ENCODE peak calls at places on chromosomes 5 and 9, in six cellular contexts. One of them, this sample, is unnamed.

GRCh38 chr5:83026507-83026906 is 50.7 kb downstream of the TMEM167A start:
- DNase-seq in DND-41: no peak
- DNase-seq in heart left ventricle: no peak
- DNase-seq in HepG2: no peak
- DNase-seq in left lung: no peak
- DNase-seq in left ventricle myocardium inferior: no peak
- DNase-seq in this sample: no peak

GRCh38 chr5:36238896-36239295 is 2.8 kb downstream of the NADK2 start:
- DNase-seq in left ventricle myocardium inferior: no peak
- DNase-seq in left lung: no peak
- DNase-seq in heart left ventricle: no peak
- DNase-seq in DND-41: no peak
- DNase-seq in HepG2: no peak
- DNase-seq in this sample: no peak

GRCh38 chr9:134626141-134626423 is 15.5 kb upstream of the COL5A1 start:
- DNase-seq in DND-41: no peak
- DNase-seq in HepG2: no peak
- DNase-seq in heart left ventricle: no peak
- DNase-seq in left ventricle myocardium inferior: no peak
- DNase-seq in left lung: peak; percentile 13
- DNase-seq in this sample: no peak

GRCh38 chr5:132094393-132095076 is 20.9 kb downstream of the CSF2 start:
- DNase-seq in DND-41: no peak
- DNase-seq in heart left ventricle: no peak
- DNase-seq in left ventricle myocardium inferior: no peak
- DNase-seq in left lung: no peak
- DNase-seq in HepG2: peak; percentile 25
- DNase-seq in this sample: no peak

GRCh38 chr9:37302277-37302676 is 120.2 kb upstream of the GRHPR start:
- DNase-seq in HepG2: no peak
- DNase-seq in left ventricle myocardium inferior: no peak
- DNase-seq in left lung: no peak
- DNase-seq in heart left ventricle: no peak
- DNase-seq in DND-41: peak; percentile 70
- DNase-seq in this sample: no peak

GRCh38 chr5:127919818-127920217 is 163.7 kb upstream of the SLC12A2 start:
- DNase-seq in left ventricle myocardium inferior: no peak
- DNase-seq in heart left ventricle: no peak
- DNase-seq in HepG2: no peak
- DNase-seq in DND-41: no peak
- DNase-seq in left lung: no peak
- DNase-seq in this sample: no peak

GRCh38 chr5:149732500-149733128 is 2.5 kb downstream of the PPARGC1B start:
- DNase-seq in DND-41: no peak
- DNase-seq in HepG2: peak; percentile 32
- DNase-seq in left ventricle myocardium inferior: peak; percentile 58
- DNase-seq in heart left ventricle: peak; percentile 77
- DNase-seq in left lung: no peak
- DNase-seq in this sample: no peak

GRCh38 chr5:7869474-7870136 is 657 bp downstream of the MTRR start:
- DNase-seq in DND-41: peak; percentile 32
- DNase-seq in HepG2: no peak
- DNase-seq in left lung: no peak
- DNase-seq in heart left ventricle: peak; percentile 31
- DNase-seq in left ventricle myocardium inferior: peak; percentile 17
- DNase-seq in this sample: no peak

GRCh38 chr9:120692901-120693573 is 21.2 kb downstream of the MEGF9 start:
- DNase-seq in HepG2: no peak
- DNase-seq in heart left ventricle: no peak
- DNase-seq in left ventricle myocardium inferior: no peak
- DNase-seq in left lung: no peak
- DNase-seq in DND-41: no peak
- DNase-seq in this sample: no peak

GRCh38 chr5:1175801-1176472 is 25.5 kb upstream of the SLC6A19 start:
- DNase-seq in left ventricle myocardium inferior: peak; percentile 5
- DNase-seq in HepG2: no peak
- DNase-seq in DND-41: no peak
- DNase-seq in heart left ventricle: peak; percentile 15
- DNase-seq in left lung: peak; percentile 22
- DNase-seq in this sample: no peak

GRCh38 chr9:27602954-27603353 is 29.7 kb upstream of the C9orf72 start:
- DNase-seq in left ventricle myocardium inferior: no peak
- DNase-seq in left lung: no peak
- DNase-seq in HepG2: no peak
- DNase-seq in DND-41: no peak
- DNase-seq in heart left ventricle: no peak
- DNase-seq in this sample: no peak

GRCh38 chr9:84271887-84272556 is 68.5 kb downstream of the SLC28A3 start:
- DNase-seq in left ventricle myocardium inferior: no peak
- DNase-seq in heart left ventricle: no peak
- DNase-seq in left lung: no peak
- DNase-seq in DND-41: no peak
- DNase-seq in HepG2: no peak
- DNase-seq in this sample: no peak

GRCh38 chr5:172107606-172108005 is 80.4 kb downstream of the STK10 start:
- DNase-seq in left lung: no peak
- DNase-seq in left ventricle myocardium inferior: no peak
- DNase-seq in DND-41: no peak
- DNase-seq in HepG2: no peak
- DNase-seq in heart left ventricle: no peak
- DNase-seq in this sample: no peak

GRCh38 chr5:16152601-16153568 is 26.7 kb downstream of the MARCHF11 start:
- DNase-seq in HepG2: no peak
- DNase-seq in heart left ventricle: no peak
- DNase-seq in left lung: no peak
- DNase-seq in left ventricle myocardium inferior: no peak
- DNase-seq in DND-41: no peak
- DNase-seq in this sample: no peak

GRCh38 chr9:13020141-13020540 is 245.3 kb downstream of the LURAP1L start:
- DNase-seq in left lung: no peak
- DNase-seq in HepG2: no peak
- DNase-seq in left ventricle myocardium inferior: no peak
- DNase-seq in DND-41: no peak
- DNase-seq in heart left ventricle: no peak
- DNase-seq in this sample: no peak

GRCh38 chr9:87088621-87089020 is 141.3 kb upstream of the GAS1 start:
- DNase-seq in DND-41: no peak
- DNase-seq in HepG2: no peak
- DNase-seq in heart left ventricle: no peak
- DNase-seq in left ventricle myocardium inferior: no peak
- DNase-seq in left lung: no peak
- DNase-seq in this sample: no peak

GRCh38 chr5:146072595-146072994 is 32.8 kb downstream of the PLAC8L1 start:
- DNase-seq in DND-41: no peak
- DNase-seq in left lung: no peak
- DNase-seq in HepG2: no peak
- DNase-seq in heart left ventricle: no peak
- DNase-seq in left ventricle myocardium inferior: no peak
- DNase-seq in this sample: no peak

GRCh38 chr9:133428579-133429215 is 6.5 kb downstream of the ADAMTS13 start:
- DNase-seq in heart left ventricle: no peak
- DNase-seq in HepG2: peak; percentile 12
- DNase-seq in left lung: no peak
- DNase-seq in left ventricle myocardium inferior: no peak
- DNase-seq in DND-41: no peak
- DNase-seq in this sample: no peak

GRCh38 chr5:137470111-137470920 is 28.8 kb downstream of the SPOCK1 start:
- DNase-seq in DND-41: no peak
- DNase-seq in heart left ventricle: peak; percentile 63
- DNase-seq in left lung: no peak
- DNase-seq in HepG2: no peak
- DNase-seq in left ventricle myocardium inferior: no peak
- DNase-seq in this sample: peak; percentile 76

DNA sequence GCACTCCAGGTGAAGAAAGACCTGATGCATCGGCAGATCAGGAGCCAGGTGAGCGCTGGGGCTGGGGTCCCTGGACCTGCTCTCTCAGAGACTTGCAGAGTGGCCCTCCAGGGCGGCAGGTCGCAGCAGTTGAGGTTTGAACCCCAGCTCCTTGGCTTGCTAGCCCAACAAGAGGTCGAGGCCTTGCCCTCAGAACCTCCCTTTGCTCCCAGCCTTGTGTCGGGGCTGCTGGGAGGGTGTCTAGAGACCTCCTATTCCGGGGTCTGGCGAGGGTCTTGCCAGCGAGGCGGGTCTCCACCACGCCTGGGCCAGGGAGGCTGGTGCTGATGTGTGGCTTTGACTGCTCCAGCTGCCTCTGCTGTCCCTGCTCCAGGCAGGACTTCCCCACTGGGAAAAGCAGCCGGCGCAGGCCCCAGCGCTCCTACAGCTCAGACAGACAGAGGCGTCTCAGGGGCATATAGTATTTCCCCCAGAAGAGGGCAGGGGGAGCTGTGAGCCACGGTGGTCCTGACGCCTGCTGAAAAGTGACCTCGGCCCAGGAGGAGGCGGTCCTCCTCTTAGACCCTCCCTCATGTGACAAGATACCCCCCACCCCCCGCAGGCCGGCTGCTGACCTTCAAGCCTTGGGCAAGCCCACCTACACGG is 38.3 kb downstream of the LRSAM1 start:
- DNase-seq in DND-41: no peak
- DNase-seq in left ventricle myocardium inferior: no peak
- DNase-seq in left lung: no peak
- DNase-seq in heart left ventricle: no peak
- DNase-seq in HepG2: no peak
- DNase-seq in this sample: no peak
- TF ChIP-seq CTCF in DND-41: no peak
- TF ChIP-seq CTCF in left ventricle myocardium inferior: no peak
- TF ChIP-seq CTCF in left lung: no peak
- TF ChIP-seq CTCF in heart left ventricle: no peak
- TF ChIP-seq CTCF in HepG2: no peak
- TF ChIP-seq CTCF in this sample: no peak

GRCh38 chr5:96321371-96321770 is 111.7 kb downstream of the PCSK1 start:
- DNase-seq in DND-41: no peak
- DNase-seq in heart left ventricle: no peak
- DNase-seq in left lung: no peak
- DNase-seq in HepG2: no peak
- DNase-seq in left ventricle myocardium inferior: no peak
- DNase-seq in this sample: no peak
- H3K4me1 ChIP-seq in DND-41: no peaks in the 10 kb centered on the region
- H3K4me1 ChIP-seq in heart left ventricle: no peaks in the 10 kb centered on the region
- H3K4me1 ChIP-seq in left lung: no peaks in the 10 kb centered on the region
- H3K4me1 ChIP-seq in HepG2: peaks cover 24% of the 10 kb centered on the region
- H3K4me1 ChIP-seq in left ventricle myocardium inferior: peaks cover 2% of the 10 kb centered on the region
- H3K4me1 ChIP-seq in this sample: no peaks in the 10 kb centered on the region

DNA sequence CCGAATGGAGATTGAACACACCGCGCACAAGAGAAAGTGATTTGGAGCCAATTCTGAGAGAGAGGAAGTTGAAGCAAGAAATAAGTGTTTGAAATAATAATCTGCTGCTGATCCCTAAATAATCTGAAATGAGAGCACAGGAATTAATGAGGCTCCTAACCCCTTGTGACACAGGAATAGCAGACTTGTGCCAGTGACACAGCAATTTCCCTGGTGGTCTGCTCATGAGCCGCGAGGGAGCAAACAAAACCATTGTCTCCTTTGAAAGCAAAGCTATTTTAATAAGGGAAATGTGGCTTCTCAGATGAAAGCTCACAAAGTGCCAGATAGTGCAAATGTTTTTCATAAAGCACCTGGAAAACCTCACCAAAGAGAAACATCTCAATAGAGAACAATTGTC is 936.1 kb upstream of the WWC1 start:
- DNase-seq in left ventricle myocardium inferior: no peak
- DNase-seq in heart left ventricle: no peak
- DNase-seq in DND-41: no peak
- DNase-seq in HepG2: no peak
- DNase-seq in left lung: no peak
- DNase-seq in this sample: no peak
- TF ChIP-seq CTCF in left ventricle myocardium inferior: no peak
- TF ChIP-seq CTCF in heart left ventricle: no peak
- TF ChIP-seq CTCF in DND-41: no peak
- TF ChIP-seq CTCF in HepG2: no peak
- TF ChIP-seq CTCF in left lung: no peak
- TF ChIP-seq CTCF in this sample: no peak

GRCh38 chr5:95922798-95923197 is 38.9 kb downstream of the ELL2 start:
- DNase-seq in left ventricle myocardium inferior: no peak
- DNase-seq in HepG2: no peak
- DNase-seq in heart left ventricle: no peak
- DNase-seq in DND-41: no peak
- DNase-seq in left lung: no peak
- DNase-seq in this sample: no peak
- H3K4me1 ChIP-seq in left ventricle myocardium inferior: peaks cover 43% of the 10 kb centered on the region
- H3K4me1 ChIP-seq in HepG2: peaks cover 95% of the 10 kb centered on the region
- H3K4me1 ChIP-seq in heart left ventricle: no peaks in the 10 kb centered on the region
- H3K4me1 ChIP-seq in DND-41: peaks cover 53% of the 10 kb centered on the region
- H3K4me1 ChIP-seq in left lung: peaks cover 22% of the 10 kb centered on the region
- H3K4me1 ChIP-seq in this sample: peaks cover 22% of the 10 kb centered on the region

GRCh38 chr5:9062873-9063272 is 483.0 kb downstream of the SEMA5A start:
- DNase-seq in heart left ventricle: no peak
- DNase-seq in DND-41: no peak
- DNase-seq in left lung: no peak
- DNase-seq in left ventricle myocardium inferior: no peak
- DNase-seq in HepG2: no peak
- DNase-seq in this sample: no peak
- TF ChIP-seq CTCF in heart left ventricle: no peak
- TF ChIP-seq CTCF in DND-41: no peak
- TF ChIP-seq CTCF in left lung: no peak
- TF ChIP-seq CTCF in left ventricle myocardium inferior: no peak
- TF ChIP-seq CTCF in HepG2: no peak
- TF ChIP-seq CTCF in this sample: no peak

DNA sequence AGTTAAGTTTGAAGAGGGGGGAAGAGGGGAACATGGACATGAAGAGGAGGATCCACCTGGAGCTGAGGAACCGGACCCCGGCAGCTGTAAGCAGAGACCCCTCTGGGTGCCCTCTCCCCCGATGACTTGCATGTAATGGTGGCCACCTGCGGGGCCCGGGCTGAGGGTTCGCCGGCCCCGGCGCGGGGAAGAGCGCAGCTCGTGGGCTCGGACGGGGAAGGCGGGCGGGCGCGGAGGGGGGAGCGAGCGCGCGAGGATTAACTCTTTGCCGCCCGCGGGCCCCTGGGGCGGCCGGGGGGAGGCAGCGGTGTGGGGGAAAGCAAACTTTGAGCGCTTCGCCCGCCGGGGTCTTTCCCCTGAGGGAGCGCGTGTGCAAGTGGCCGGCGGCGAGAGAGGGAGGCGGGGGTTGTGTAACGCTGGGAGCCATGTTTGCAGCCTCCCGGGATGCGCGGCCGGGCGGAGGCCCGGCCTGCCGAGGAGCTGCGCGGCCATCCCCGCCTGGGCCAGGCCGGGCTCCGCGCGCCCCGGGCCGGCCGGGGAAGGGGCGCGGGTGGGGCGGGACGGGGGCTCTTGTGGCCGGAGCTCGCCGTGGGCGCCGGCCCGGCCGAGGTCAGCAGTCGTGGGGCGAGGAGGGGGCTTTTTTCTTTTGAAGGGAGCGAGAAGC is 515 bp downstream of the ANP32B start:
- DNase-seq in DND-41: peak; percentile 48
- DNase-seq in heart left ventricle: peak; percentile 56
- DNase-seq in left ventricle myocardium inferior: peak; percentile 64
- DNase-seq in HepG2: no peak
- DNase-seq in left lung: no peak
- DNase-seq in this sample: peak; percentile 9
- H3K4me1 ChIP-seq in DND-41: peaks cover 52% of the 10 kb centered on the region
- H3K4me1 ChIP-seq in heart left ventricle: peaks cover 12% of the 10 kb centered on the region
- H3K4me1 ChIP-seq in left ventricle myocardium inferior: peaks cover 72% of the 10 kb centered on the region
- H3K4me1 ChIP-seq in HepG2: peaks cover 59% of the 10 kb centered on the region
- H3K4me1 ChIP-seq in left lung: peaks cover 17% of the 10 kb centered on the region
- H3K4me1 ChIP-seq in this sample: peaks cover 7% of the 10 kb centered on the region

DNA sequence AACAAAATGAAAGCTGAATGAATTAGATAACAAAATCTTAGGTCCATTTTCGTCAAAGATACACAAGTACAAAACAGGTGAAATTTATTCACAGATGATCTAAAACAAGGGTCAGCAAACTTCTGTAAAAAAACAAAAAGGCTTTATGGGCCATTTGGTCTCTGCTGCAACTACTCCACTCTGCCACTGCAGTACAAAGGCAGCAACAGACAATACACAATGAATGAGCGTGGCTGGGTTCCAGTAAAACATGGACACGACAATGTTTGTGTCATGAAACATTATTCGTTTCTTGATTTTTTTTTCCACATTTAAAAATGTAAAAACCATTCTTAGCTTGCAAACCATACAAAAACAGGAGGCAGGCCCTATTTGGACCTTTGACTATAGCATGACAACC is 71.9 kb downstream of the ECPAS start:
- DNase-seq in heart left ventricle: no peak
- DNase-seq in left ventricle myocardium inferior: no peak
- DNase-seq in HepG2: no peak
- DNase-seq in DND-41: no peak
- DNase-seq in left lung: no peak
- DNase-seq in this sample: no peak
- TF ChIP-seq CTCF in heart left ventricle: no peak
- TF ChIP-seq CTCF in left ventricle myocardium inferior: no peak
- TF ChIP-seq CTCF in HepG2: no peak
- TF ChIP-seq CTCF in DND-41: no peak
- TF ChIP-seq CTCF in left lung: no peak
- TF ChIP-seq CTCF in this sample: no peak